ENCODE peak calls at places on chromosomes 12 and 14, in eight cellular contexts. One of them, this sample, is unnamed.

GRCh38 chr14:90778468-90779255 is 37.6 kb downstream of the TTC7B start:
- DNase-seq in T-helper 2 cell: no peak
- DNase-seq in astrocyte of the cerebellum: no peak
- DNase-seq in kidney: no peak
- DNase-seq in HFFc6: no peak
- DNase-seq in EH: no peak
- DNase-seq in type B pancreatic cell: no peak
- DNase-seq in stimulated activated CD4-positive, alpha-beta T cell treated with anti-CD3 and anti-CD28 coated beads, Interleukin-1b, Interleukin-23, amount 100 ng/mL, for 24 hours: no peak
- DNase-seq in this sample: no peak

GRCh38 chr14:89674906-89675305 is 257.9 kb upstream of the FOXN3 start:
- DNase-seq in EH: peak
- DNase-seq in stimulated activated CD4-positive, alpha-beta T cell treated with anti-CD3 and anti-CD28 coated beads, Interleukin-1b, Interleukin-23, amount 100 ng/mL, for 24 hours: no peak
- DNase-seq in HFFc6: no peak
- DNase-seq in T-helper 2 cell: no peak
- DNase-seq in astrocyte of the cerebellum: no peak
- DNase-seq in type B pancreatic cell: no peak
- DNase-seq in kidney: no peak
- DNase-seq in this sample: no peak

GRCh38 chr12:130414381-130414780 is 76.7 kb downstream of the PIWIL1 start:
- DNase-seq in stimulated activated CD4-positive, alpha-beta T cell treated with anti-CD3 and anti-CD28 coated beads, Interleukin-1b, Interleukin-23, amount 100 ng/mL, for 24 hours: no peak
- DNase-seq in EH: no peak
- DNase-seq in astrocyte of the cerebellum: no peak
- DNase-seq in T-helper 2 cell: no peak
- DNase-seq in HFFc6: no peak
- DNase-seq in kidney: no peak
- DNase-seq in type B pancreatic cell: no peak
- DNase-seq in this sample: no peak

GRCh38 chr14:56903304-56904021 is 93.2 kb upstream of the OTX2 start:
- DNase-seq in HFFc6: no peak
- DNase-seq in T-helper 2 cell: no peak
- DNase-seq in astrocyte of the cerebellum: no peak
- DNase-seq in EH: no peak
- DNase-seq in stimulated activated CD4-positive, alpha-beta T cell treated with anti-CD3 and anti-CD28 coated beads, Interleukin-1b, Interleukin-23, amount 100 ng/mL, for 24 hours: no peak
- DNase-seq in kidney: no peak
- DNase-seq in type B pancreatic cell: no peak
- DNase-seq in this sample: no peak

GRCh38 chr12:68097386-68097785 is 62.2 kb downstream of the IFNG start:
- DNase-seq in T-helper 2 cell: no peak
- DNase-seq in EH: no peak
- DNase-seq in HFFc6: no peak
- DNase-seq in kidney: no peak
- DNase-seq in type B pancreatic cell: no peak
- DNase-seq in stimulated activated CD4-positive, alpha-beta T cell treated with anti-CD3 and anti-CD28 coated beads, Interleukin-1b, Interleukin-23, amount 100 ng/mL, for 24 hours: no peak
- DNase-seq in astrocyte of the cerebellum: no peak
- DNase-seq in this sample: no peak

GRCh38 chr12:49323524-49324097 is 556 bp downstream of the TROAP start:
- DNase-seq in stimulated activated CD4-positive, alpha-beta T cell treated with anti-CD3 and anti-CD28 coated beads, Interleukin-1b, Interleukin-23, amount 100 ng/mL, for 24 hours: no peak
- DNase-seq in T-helper 2 cell: no peak
- DNase-seq in EH: no peak
- DNase-seq in type B pancreatic cell: no peak
- DNase-seq in kidney: no peak
- DNase-seq in HFFc6: no peak
- DNase-seq in astrocyte of the cerebellum: no peak
- DNase-seq in this sample: no peak

GRCh38 chr12:67661311-67662011 is 12.9 kb downstream of the DYRK2 start:
- DNase-seq in EH: peak
- DNase-seq in T-helper 2 cell: no peak
- DNase-seq in type B pancreatic cell: no peak
- DNase-seq in astrocyte of the cerebellum: no peak
- DNase-seq in kidney: no peak
- DNase-seq in stimulated activated CD4-positive, alpha-beta T cell treated with anti-CD3 and anti-CD28 coated beads, Interleukin-1b, Interleukin-23, amount 100 ng/mL, for 24 hours: no peak
- DNase-seq in HFFc6: peak
- DNase-seq in this sample: no peak

GRCh38 chr12:52043386-52044212 is 7.6 kb upstream of the NR4A1 start:
- DNase-seq in kidney: no peak
- DNase-seq in EH: peak
- DNase-seq in astrocyte of the cerebellum: no peak
- DNase-seq in stimulated activated CD4-positive, alpha-beta T cell treated with anti-CD3 and anti-CD28 coated beads, Interleukin-1b, Interleukin-23, amount 100 ng/mL, for 24 hours: no peak
- DNase-seq in type B pancreatic cell: no peak
- DNase-seq in T-helper 2 cell: no peak
- DNase-seq in HFFc6: no peak
- DNase-seq in this sample: no peak

GRCh38 chr12:168763-169525 is 45.0 kb downstream of the SLC6A12 start:
- DNase-seq in T-helper 2 cell: no peak
- DNase-seq in stimulated activated CD4-positive, alpha-beta T cell treated with anti-CD3 and anti-CD28 coated beads, Interleukin-1b, Interleukin-23, amount 100 ng/mL, for 24 hours: no peak
- DNase-seq in EH: peak
- DNase-seq in HFFc6: no peak
- DNase-seq in astrocyte of the cerebellum: no peak
- DNase-seq in type B pancreatic cell: no peak
- DNase-seq in kidney: no peak
- DNase-seq in this sample: no peak

GRCh38 chr12:27455589-27455988 is 9.1 kb downstream of the SMCO2 start:
- DNase-seq in kidney: no peak
- DNase-seq in EH: no peak
- DNase-seq in stimulated activated CD4-positive, alpha-beta T cell treated with anti-CD3 and anti-CD28 coated beads, Interleukin-1b, Interleukin-23, amount 100 ng/mL, for 24 hours: no peak
- DNase-seq in HFFc6: no peak
- DNase-seq in T-helper 2 cell: no peak
- DNase-seq in type B pancreatic cell: no peak
- DNase-seq in astrocyte of the cerebellum: no peak
- DNase-seq in this sample: no peak